ENCODE peak calls at places on chromosome 1, in four cellular contexts. J is HepG2, U is K562, A is GM12878. I is an unnamed sample.

GRCh38 chr1:165025805-165026204 is 330.7 kb downstream of the LMX1A start:
- DNase-seq in U (no peak), J (no peak), A (no peak), I (no peak)

GRCh38 chr1:177517556-177517955 is 346.8 kb downstream of the BRINP2 start:
- DNase-seq in J (no peak), A (no peak), U (no peak), I (no peak)

GRCh38 chr1:113986802-113987201 is 7.5 kb downstream of the OLFML3 start:
- DNase-seq in U (no peak), A (no peak), J (no peak), I (no peak)

GRCh38 chr1:16905112-16905855 is 9.5 kb downstream of the RNU1-2 start:
- DNase-seq in J (peak), U (peak), A (peak), I (no peak)

GRCh38 chr1:154479764-154480421 is 22.1 kb upstream of the TDRD10 start:
- DNase-seq in J (peak), A (peak), U (peak), I (peak)

GRCh38 chr1:46198026-46198826 is at the start of gene POMGNT1:
- DNase-seq in U (peak), J (peak), A (no peak), I (peak)

GRCh38 chr1:21801100-21801499 is 11.0 kb upstream of the LDLRAD2 start:
- DNase-seq in J (no peak), U (peak), A (no peak), I (no peak)

GRCh38 chr1:66599899-66600737 is 66.2 kb downstream of the SGIP1 start:
- DNase-seq in A (no peak), U (no peak), J (no peak), I (no peak)

GRCh38 chr1:238334170-238334569 is 443.4 kb upstream of the ZP4 start:
- DNase-seq in U (no peak), A (no peak), J (no peak), I (no peak)
- TF ChIP-seq TCF7 in U (no peak), A (no peak), J (no peak), I (no peak)

DNA sequence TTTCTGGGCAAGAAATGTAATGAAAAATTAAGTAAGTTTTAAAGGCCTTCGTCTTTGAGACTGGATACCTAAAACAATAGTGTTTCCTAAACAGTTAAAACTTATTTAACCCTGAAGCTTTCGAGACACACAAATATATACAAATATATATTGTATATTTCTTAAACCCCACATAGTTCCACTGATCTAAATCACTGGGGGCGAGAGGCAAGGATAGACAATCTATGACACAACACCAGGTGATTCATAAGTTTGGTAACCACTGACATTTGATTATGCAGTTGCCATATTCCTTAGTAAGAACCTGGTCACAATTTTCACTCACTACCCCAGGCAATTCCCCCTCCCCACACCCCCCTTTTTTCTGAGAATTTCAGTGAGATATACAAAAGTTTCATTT is 55.3 kb upstream of the BOLA1 start:
- DNase-seq in A (no peak), J (peak), U (peak), I (no peak)
- TF ChIP-seq TCF7 in A (no peak), J (no peak), U (no peak), I (no peak)

GRCh38 chr1:182391028-182391361 is 595 bp downstream of the GLUL start:
- DNase-seq in U (no peak), J (no peak), A (no peak), I (no peak)

GRCh38 chr1:182391362-182392044 is at the start of gene GLUL:
- DNase-seq in J (peak), U (peak), A (no peak), I (peak)

GRCh38 chr1:182394055-182394775 is 2.6 kb upstream of the GLUL start:
- DNase-seq in U (no peak), A (no peak), J (no peak), I (no peak)

GRCh38 chr1:182389619-182390047 is 2.0 kb downstream of the GLUL start:
- DNase-seq in A (no peak), U (no peak), J (peak), I (no peak)

GRCh38 chr1:182392045-182393028 is 747 bp upstream of the GLUL start:
- DNase-seq in A (no peak), J (no peak), U (no peak), I (peak)
- TF ChIP-seq TCF7 in A (no peak), J (no peak), U (no peak), I (no peak)

DNA sequence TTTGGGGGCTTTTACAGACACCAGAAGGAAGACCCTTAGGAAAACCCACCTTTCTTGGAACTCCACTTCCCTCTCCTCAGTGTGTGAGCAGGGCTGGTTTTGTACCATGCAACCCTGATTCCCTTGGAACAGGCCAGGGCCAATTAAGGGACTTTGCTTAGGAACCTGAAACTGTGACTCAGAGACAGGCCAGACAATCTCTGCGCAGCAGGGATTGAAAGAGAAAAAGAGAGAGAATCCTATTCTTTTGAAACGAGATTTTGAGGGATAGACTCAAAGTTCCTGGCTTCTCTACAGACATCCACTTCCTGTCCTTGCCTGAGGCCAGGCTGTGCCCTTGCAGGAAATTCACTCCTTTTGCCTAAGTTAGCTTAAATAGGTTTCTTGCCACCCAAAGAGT is 23.1 kb upstream of the C1orf198 start:
- DNase-seq in U (no peak), A (no peak), J (no peak), I (no peak)
- TF ChIP-seq TCF7 in U (no peak), A (no peak), J (no peak), I (no peak)

GRCh38 chr1:230301322-230301721 is 124.8 kb downstream of the PGBD5 start:
- DNase-seq in J (no peak), A (no peak), U (no peak), I (no peak)

GRCh38 chr1:230306158-230306557 is 120.0 kb downstream of the PGBD5 start:
- DNase-seq in A (no peak), J (no peak), U (no peak), I (no peak)

GRCh38 chr1:230303069-230303468 is 123.1 kb downstream of the PGBD5 start:
- DNase-seq in U (no peak), A (no peak), J (no peak), I (no peak)

GRCh38 chr1:230301820-230302219 is 124.3 kb downstream of the PGBD5 start:
- DNase-seq in J (no peak), U (no peak), A (no peak), I (no peak)

GRCh38 chr1:230303822-230304221 is 122.3 kb downstream of the PGBD5 start:
- DNase-seq in U (no peak), J (no peak), A (no peak), I (no peak)
- TF ChIP-seq TCF7 in U (no peak), J (no peak), A (no peak), I (no peak)

GRCh38 chr1:194570449-194570848 is 1384.0 kb upstream of the B3GALT2 start:
- DNase-seq in A (no peak), J (no peak), U (no peak), I (no peak)
- TF ChIP-seq TCF7 in A (no peak), J (no peak), U (no peak), I (no peak)

GRCh38 chr1:109786107-109786470 is 22.4 kb upstream of the EPS8L3 start:
- DNase-seq in A (no peak), U (no peak), J (no peak), I (no peak)
- TF ChIP-seq TCF7 in A (no peak), U (no peak), J (no peak), I (no peak)

GRCh38 chr1:96978867-96979266 is 257.3 kb downstream of the PTBP2 start:
- DNase-seq in A (no peak), U (no peak), J (no peak), I (no peak)
- TF ChIP-seq TCF7 in A (no peak), U (no peak), J (no peak), I (no peak)

I was measured in WTC11.